ENCODE peak calls at places on chromosomes 4 and X, in seven cellular contexts. One of them, this sample, is unnamed.

GRCh38 chr4:113684534-113685091 is 76.9 kb downstream of the CAMK2D start:
- DNase-seq in mucosa of descending colon: peak
- DNase-seq in AG10803: peak
- DNase-seq in GM10248: no peak
- DNase-seq in adipocyte: peak
- DNase-seq in transverse colon: peak
- DNase-seq in NCI-H1105 treated with DMSO at 0.1 percent for 48 hours: no peak
- DNase-seq in this sample: no peak

GRCh38 chr4:107258359-107258758 is 222.2 kb upstream of the DKK2 start:
- DNase-seq in GM10248: no peak
- DNase-seq in transverse colon: no peak
- DNase-seq in NCI-H1105 treated with DMSO at 0.1 percent for 48 hours: no peak
- DNase-seq in mucosa of descending colon: no peak
- DNase-seq in AG10803: peak
- DNase-seq in adipocyte: peak
- DNase-seq in this sample: no peak

GRCh38 chrX:19683817-19684216 is 168.5 kb upstream of the MAP3K15 start:
- DNase-seq in AG10803: no peak
- DNase-seq in NCI-H1105 treated with DMSO at 0.1 percent for 48 hours: no peak
- DNase-seq in GM10248: no peak
- DNase-seq in transverse colon: no peak
- DNase-seq in mucosa of descending colon: no peak
- DNase-seq in adipocyte: no peak
- DNase-seq in this sample: no peak

GRCh38 chr4:39312821-39313220 is 53.3 kb downstream of the RFC1 start:
- DNase-seq in transverse colon: no peak
- DNase-seq in NCI-H1105 treated with DMSO at 0.1 percent for 48 hours: no peak
- DNase-seq in adipocyte: no peak
- DNase-seq in mucosa of descending colon: no peak
- DNase-seq in AG10803: no peak
- DNase-seq in GM10248: no peak
- DNase-seq in this sample: no peak

GRCh38 chr4:16278178-16278577 is 51.9 kb upstream of the TAPT1 start:
- DNase-seq in transverse colon: no peak
- DNase-seq in AG10803: no peak
- DNase-seq in adipocyte: no peak
- DNase-seq in GM10248: no peak
- DNase-seq in NCI-H1105 treated with DMSO at 0.1 percent for 48 hours: no peak
- DNase-seq in mucosa of descending colon: no peak
- DNase-seq in this sample: no peak

GRCh38 chr4:88005086-88005485 is 2.3 kb upstream of the PKD2 start:
- DNase-seq in AG10803: peak
- DNase-seq in GM10248: no peak
- DNase-seq in mucosa of descending colon: no peak
- DNase-seq in transverse colon: no peak
- DNase-seq in adipocyte: peak
- DNase-seq in NCI-H1105 treated with DMSO at 0.1 percent for 48 hours: no peak
- DNase-seq in this sample: no peak

GRCh38 chr4:7430965-7431695 is 3.6 kb downstream of the PSAPL1 start:
- DNase-seq in adipocyte: no peak
- DNase-seq in mucosa of descending colon: no peak
- DNase-seq in AG10803: no peak
- DNase-seq in transverse colon: no peak
- DNase-seq in NCI-H1105 treated with DMSO at 0.1 percent for 48 hours: no peak
- DNase-seq in GM10248: no peak
- DNase-seq in this sample: no peak

GRCh38 chr4:66376396-66376795 is 706.1 kb upstream of the EPHA5 start:
- DNase-seq in NCI-H1105 treated with DMSO at 0.1 percent for 48 hours: no peak
- DNase-seq in GM10248: no peak
- DNase-seq in transverse colon: no peak
- DNase-seq in AG10803: no peak
- DNase-seq in mucosa of descending colon: no peak
- DNase-seq in adipocyte: peak
- DNase-seq in this sample: no peak

GRCh38 chr4:142404191-142404611 is 441.9 kb downstream of the INPP4B start:
- DNase-seq in transverse colon: no peak
- DNase-seq in NCI-H1105 treated with DMSO at 0.1 percent for 48 hours: no peak
- DNase-seq in mucosa of descending colon: no peak
- DNase-seq in AG10803: peak
- DNase-seq in GM10248: no peak
- DNase-seq in adipocyte: peak
- DNase-seq in this sample: no peak

GRCh38 chrX:105315301-105315700 is 94.8 kb upstream of the TEX13A start:
- DNase-seq in NCI-H1105 treated with DMSO at 0.1 percent for 48 hours: no peak
- DNase-seq in adipocyte: peak
- DNase-seq in mucosa of descending colon: no peak
- DNase-seq in transverse colon: no peak
- DNase-seq in GM10248: no peak
- DNase-seq in AG10803: no peak
- DNase-seq in this sample: no peak

GRCh38 chrX:135973025-135973547 is 702 bp downstream of the MMGT1 start:
- DNase-seq in AG10803: peak
- DNase-seq in NCI-H1105 treated with DMSO at 0.1 percent for 48 hours: no peak
- DNase-seq in transverse colon: peak
- DNase-seq in adipocyte: peak
- DNase-seq in GM10248: no peak
- DNase-seq in mucosa of descending colon: peak
- DNase-seq in this sample: peak

GRCh38 chr4:3529363-3529762 is 2.9 kb downstream of the LRPAP1 start:
- DNase-seq in AG10803: no peak
- DNase-seq in NCI-H1105 treated with DMSO at 0.1 percent for 48 hours: no peak
- DNase-seq in mucosa of descending colon: peak
- DNase-seq in adipocyte: peak
- DNase-seq in transverse colon: no peak
- DNase-seq in GM10248: no peak
- DNase-seq in this sample: no peak

GRCh38 chrX:63963382-63963781 is 178.4 kb upstream of the ARHGEF9 start:
- DNase-seq in GM10248: no peak
- DNase-seq in NCI-H1105 treated with DMSO at 0.1 percent for 48 hours: no peak
- DNase-seq in adipocyte: no peak
- DNase-seq in AG10803: no peak
- DNase-seq in mucosa of descending colon: no peak
- DNase-seq in transverse colon: no peak
- DNase-seq in this sample: no peak

GRCh38 chrX:40011483-40012038 is 86.2 kb downstream of the BCOR start:
- DNase-seq in mucosa of descending colon: no peak
- DNase-seq in AG10803: no peak
- DNase-seq in NCI-H1105 treated with DMSO at 0.1 percent for 48 hours: no peak
- DNase-seq in adipocyte: no peak
- DNase-seq in transverse colon: no peak
- DNase-seq in GM10248: no peak
- DNase-seq in this sample: no peak

GRCh38 chr4:173520921-173521473 is 9.0 kb downstream of the HAND2 start:
- DNase-seq in NCI-H1105 treated with DMSO at 0.1 percent for 48 hours: no peak
- DNase-seq in adipocyte: no peak
- DNase-seq in mucosa of descending colon: no peak
- DNase-seq in GM10248: no peak
- DNase-seq in transverse colon: no peak
- DNase-seq in AG10803: no peak
- DNase-seq in this sample: no peak

GRCh38 chrX:10457092-10457491 is 163.3 kb downstream of the MID1 start:
- DNase-seq in GM10248: no peak
- DNase-seq in transverse colon: no peak
- DNase-seq in mucosa of descending colon: no peak
- DNase-seq in adipocyte: peak
- DNase-seq in AG10803: peak
- DNase-seq in NCI-H1105 treated with DMSO at 0.1 percent for 48 hours: no peak
- DNase-seq in this sample: no peak

GRCh38 chrX:70754169-70754843 is 154.2 kb downstream of the TEX11 start:
- DNase-seq in adipocyte: no peak
- DNase-seq in transverse colon: no peak
- DNase-seq in mucosa of descending colon: no peak
- DNase-seq in NCI-H1105 treated with DMSO at 0.1 percent for 48 hours: no peak
- DNase-seq in GM10248: no peak
- DNase-seq in AG10803: no peak
- DNase-seq in this sample: no peak

GRCh38 chrX:119427024-119427794 is 28.1 kb downstream of the SLC25A43 start:
- DNase-seq in mucosa of descending colon: no peak
- DNase-seq in adipocyte: no peak
- DNase-seq in NCI-H1105 treated with DMSO at 0.1 percent for 48 hours: no peak
- DNase-seq in GM10248: peak
- DNase-seq in transverse colon: peak
- DNase-seq in AG10803: peak
- DNase-seq in this sample: no peak

GRCh38 chrX:47918274-47918673 is 81.6 kb downstream of the ZNF81 start:
- DNase-seq in AG10803: no peak
- DNase-seq in NCI-H1105 treated with DMSO at 0.1 percent for 48 hours: no peak
- DNase-seq in GM10248: no peak
- DNase-seq in adipocyte: no peak
- DNase-seq in mucosa of descending colon: no peak
- DNase-seq in transverse colon: no peak
- DNase-seq in this sample: no peak